ENCODE peak calls at places on chromosomes 16 and 17, in nine cellular contexts. R is Jurkat, Clone E6-1; L is Peyer's patch; A is dorsolateral prefrontal cortex; B is left ventricle myocardium inferior; N is GM23338; U is H54; Q is T-cell; I is central memory CD4-positive, alpha-beta T cell. Y is an unnamed sample.

GRCh38 chr17:79473111-79473835 is 137.6 kb downstream of the RBFOX3 start:
- DNase-seq in Q (no peak), A (no peak), U (no peak), L (peak), B (no peak), R (no peak), I (no peak), N (no peak), Y (no peak)

GRCh38 chr16:19898924-19899604 is 14.4 kb upstream of the GPRC5B start:
- DNase-seq in A (no peak), N (peak), Q (peak), R (peak), I (peak), L (no peak), B (no peak), U (no peak), Y (peak)

GRCh38 chr16:5895137-5895536 is 797.5 kb upstream of the EEF2KMT start:
- DNase-seq in B (no peak), U (no peak), R (no peak), I (no peak), Q (no peak), A (no peak), L (no peak), N (no peak), Y (no peak)

GRCh38 chr17:51607512-51607911 is 347.2 kb downstream of the UTP18 start:
- DNase-seq in A (no peak), N (no peak), L (no peak), Q (no peak), B (no peak), R (no peak), U (no peak), I (no peak), Y (no peak)

GRCh38 chr16:49851468-49851787 is 4.5 kb downstream of the ZNF423 start:
- DNase-seq in I (no peak), Q (no peak), R (no peak), L (no peak), A (no peak), N (no peak), B (no peak), U (no peak), Y (no peak)

GRCh38 chr17:50871898-50872297 is 5.7 kb upstream of the TOB1 start:
- DNase-seq in B (no peak), N (no peak), U (no peak), R (no peak), I (no peak), L (no peak), Q (no peak), A (no peak), Y (no peak)

GRCh38 chr16:2157480-2158261 is 2.1 kb downstream of the TRAF7 start:
- DNase-seq in L (peak), A (no peak), N (no peak), B (no peak), R (no peak), Q (no peak), U (no peak), I (no peak), Y (no peak)

GRCh38 chr16:89384282-89384681 is 106.1 kb downstream of the ANKRD11 start:
- DNase-seq in I (no peak), L (no peak), R (no peak), N (no peak), Q (no peak), U (no peak), B (no peak), A (no peak), Y (no peak)

GRCh38 chr16:1945559-1946391 is 2.8 kb upstream of the MSRB1 start:
- DNase-seq in B (no peak), N (no peak), I (no peak), U (no peak), L (no peak), A (no peak), R (no peak), Q (no peak), Y (no peak)

GRCh38 chr17:57461082-57461481 is 204.8 kb downstream of the MSI2 start:
- DNase-seq in L (no peak), N (no peak), I (no peak), A (no peak), Q (no peak), B (no peak), U (no peak), R (no peak), Y (no peak)

GRCh38 chr17:9273334-9274118 is 252.2 kb downstream of the NTN1 start:
- DNase-seq in Q (no peak), L (no peak), I (no peak), R (no peak), N (no peak), A (peak), B (peak), U (no peak), Y (no peak)

GRCh38 chr17:83185023-83186002 is 105.9 kb downstream of the METRNL start:
- DNase-seq in B (no peak), R (no peak), A (no peak), I (no peak), L (no peak), U (no peak), N (no peak), Q (no peak), Y (no peak)

Y was measured in ELF-1.